ENCODE peak calls at places on chromosomes 2 and 18, in nine cellular contexts. P is breast epithelium, Q is progenitor cell of endocrine pancreas, T is suprapubic skin, A is neural crest cell, D is MCF 10A, B is A673, G is left ventricle myocardium inferior, N is Peyer's patch. M is an unnamed sample.

GRCh38 chr2:48120759-48121242 is 214.5 kb upstream of the FBXO11 start:
- DNase-seq in P (no peak), Q (no peak), T (no peak), A (no peak), D (peak; percentile 55), B (no peak), G (no peak), N (no peak), M (no peak)

GRCh38 chr18:42028232-42028832 is 73.3 kb downstream of the PIK3C3 start:
- DNase-seq in P (no peak), Q (no peak), T (no peak), A (peak; percentile 9), D (peak; percentile 38), B (peak; percentile 56), G (no peak), N (no peak), M (no peak)

GRCh38 chr2:70706026-70706795 is 61.8 kb downstream of the ADD2 start:
- DNase-seq in P (no peak), Q (no peak), T (peak; percentile 69), A (no peak), D (no peak), B (no peak), G (no peak), N (no peak), M (no peak)

GRCh38 chr2:61647044-61647443 is 108.9 kb upstream of the XPO1 start:
- DNase-seq in P (no peak), Q (no peak), T (no peak), A (no peak), D (no peak), B (no peak), G (no peak), N (no peak), M (no peak)

GRCh38 chr2:12824304-12824761 is 107.6 kb downstream of the TRIB2 start:
- DNase-seq in P (no peak), Q (no peak), T (no peak), A (no peak), D (no peak), B (peak; percentile 91), G (peak; percentile 31), N (no peak), M (no peak)

GRCh38 chr2:70104231-70105111 is 17.2 kb downstream of the PCBP1 start:
- DNase-seq in P (no peak), Q (no peak), T (no peak), A (peak; percentile 39), D (no peak), B (peak; percentile 48), G (no peak), N (peak; percentile 73), M (peak; percentile 46)

GRCh38 chr2:236180831-236181453 is 12.8 kb upstream of the GBX2 start:
- DNase-seq in P (no peak), Q (no peak), T (peak; percentile 78), A (peak; percentile 80), D (peak; percentile 75), B (peak; percentile 85), G (no peak), N (no peak), M (no peak)

GRCh38 chr18:58321986-58322385 is 278.0 kb downstream of the NEDD4L start:
- DNase-seq in P (peak; percentile 77), Q (no peak), T (no peak), A (no peak), D (peak; percentile 91), B (peak; percentile 84), G (peak; percentile 41), N (no peak), M (no peak)

GRCh38 chr2:37688771-37689468 is 17.5 kb upstream of the CDC42EP3 start:
- DNase-seq in P (peak; percentile 50), Q (no peak), T (no peak), A (no peak), D (peak; percentile 64), B (no peak), G (no peak), N (no peak), M (peak; percentile 47)

GRCh38 chr2:219844756-219845155 is 217.3 kb downstream of the SLC4A3 start:
- DNase-seq in P (no peak), Q (no peak), T (no peak), A (no peak), D (no peak), B (no peak), G (no peak), N (no peak), M (no peak)

GRCh38 chr18:38032516-38032915 is 466.9 kb upstream of the CELF4 start:
- DNase-seq in P (no peak), Q (no peak), T (no peak), A (no peak), D (peak; percentile 9), B (no peak), G (no peak), N (no peak), M (no peak)

GRCh38 chr2:240136013-240136670 is at the start of gene COPS9:
- DNase-seq in P (peak; percentile 73), Q (peak; percentile 77), T (peak; percentile 92), A (peak; percentile 84), D (peak; percentile 84), B (peak; percentile 91), G (peak; percentile 87), N (peak; percentile 83), M (peak; percentile 77)

GRCh38 chr2:128414946-128415767 is 96.5 kb upstream of the HS6ST1 start:
- DNase-seq in P (no peak), Q (peak; percentile 3), T (peak; percentile 24), A (no peak), D (no peak), B (no peak), G (no peak), N (no peak), M (peak; percentile 9)

GRCh38 chr2:46852124-46852523 is 63.5 kb downstream of the MCFD2 start:
- DNase-seq in P (no peak), Q (no peak), T (no peak), A (no peak), D (no peak), B (no peak), G (no peak), N (no peak), M (no peak)

DNA sequence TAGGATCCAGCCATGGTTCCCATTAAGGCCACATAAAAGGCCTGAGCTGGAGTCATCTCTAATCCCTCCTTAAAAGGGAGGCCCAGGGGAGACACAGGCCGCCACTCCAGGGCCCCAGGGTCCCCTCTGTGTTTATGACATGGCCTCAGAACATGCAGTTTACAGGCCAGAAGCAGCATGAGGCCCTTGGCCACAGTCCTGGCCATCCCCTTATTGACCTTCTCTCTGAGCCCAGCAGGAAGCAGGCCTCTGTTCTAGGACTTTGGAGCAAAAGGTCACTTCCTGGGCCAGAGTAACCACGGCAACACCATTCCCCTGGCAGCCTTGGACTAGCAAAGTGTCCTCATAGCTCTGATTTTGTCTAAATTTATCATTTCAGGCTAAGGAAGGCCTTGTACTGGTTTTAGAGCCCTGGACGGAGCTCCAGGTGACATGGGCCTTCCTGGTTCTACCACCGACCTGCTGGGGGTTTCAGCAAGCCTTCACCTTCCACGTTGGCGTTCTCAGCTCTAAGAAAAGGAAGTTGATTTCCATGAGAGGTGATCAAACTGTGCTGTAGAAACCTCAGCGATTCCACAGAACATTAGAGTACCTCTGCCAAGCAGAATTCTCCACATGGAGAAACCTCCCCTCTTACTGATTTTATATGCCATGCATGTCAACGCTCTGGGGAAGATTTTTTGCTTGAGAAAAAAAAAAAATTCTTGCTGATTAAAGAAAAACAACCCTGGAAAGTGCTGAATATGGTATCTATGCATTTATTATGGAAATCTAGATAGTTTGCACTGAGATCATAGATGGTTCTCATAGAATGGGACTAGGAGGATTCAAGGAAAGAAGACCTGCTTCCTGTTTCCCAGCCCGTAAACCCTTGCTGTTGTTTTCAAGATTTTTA is 53.7 kb downstream of the HS1BP3 start:
- DNase-seq in P (peak; percentile 66), Q (no peak), T (peak; percentile 89), A (no peak), D (no peak), B (no peak), G (peak; percentile 83), N (no peak), M (no peak)
- TF ChIP-seq CTCF in P (no peak), Q (no peak), T (no peak), A (no peak), D (no peak), B (no peak), G (no peak), N (no peak), M (no peak)

DNA sequence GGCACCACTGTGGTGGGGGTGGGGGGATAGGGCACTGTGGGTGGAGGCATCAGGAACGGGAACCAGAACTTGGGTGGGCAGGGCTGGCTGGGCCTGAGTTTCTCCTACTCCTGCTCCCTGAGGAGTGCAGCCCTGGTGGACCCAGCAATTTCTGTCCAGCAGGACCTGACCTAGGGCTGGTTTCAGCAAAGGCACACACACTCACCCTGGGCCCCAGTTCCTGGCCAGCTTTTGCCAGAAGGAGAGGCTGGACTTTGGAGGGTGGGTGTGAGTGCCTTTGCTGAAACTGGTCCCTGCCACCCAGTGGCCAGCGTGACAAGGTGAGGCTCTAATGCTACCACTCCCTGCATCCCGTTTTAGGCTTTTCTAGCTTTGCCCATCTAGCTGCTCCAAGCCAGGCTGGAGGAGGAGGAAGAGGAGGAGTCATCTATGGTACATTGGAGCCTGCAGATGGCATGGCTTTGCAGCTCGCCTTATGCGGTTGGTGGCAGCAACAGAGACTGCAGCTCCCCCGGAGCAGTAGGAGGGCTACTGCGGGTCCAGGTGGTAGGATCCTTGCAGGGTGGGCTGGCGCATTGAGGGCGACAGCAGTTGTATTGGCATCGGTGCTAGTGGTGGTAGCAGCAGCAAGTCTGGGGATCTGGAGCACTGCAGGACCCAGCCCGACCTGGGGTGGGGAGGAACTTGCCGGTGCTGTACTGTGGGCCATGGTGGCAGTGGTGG is 40.4 kb upstream of the IMP4 start:
- DNase-seq in P (no peak), Q (no peak), T (no peak), A (no peak), D (no peak), B (no peak), G (no peak), N (no peak), M (no peak)
- TF ChIP-seq CTCF in P (no peak), Q (no peak), T (no peak), A (no peak), D (no peak), B (no peak), G (no peak), N (no peak), M (no peak)

DNA sequence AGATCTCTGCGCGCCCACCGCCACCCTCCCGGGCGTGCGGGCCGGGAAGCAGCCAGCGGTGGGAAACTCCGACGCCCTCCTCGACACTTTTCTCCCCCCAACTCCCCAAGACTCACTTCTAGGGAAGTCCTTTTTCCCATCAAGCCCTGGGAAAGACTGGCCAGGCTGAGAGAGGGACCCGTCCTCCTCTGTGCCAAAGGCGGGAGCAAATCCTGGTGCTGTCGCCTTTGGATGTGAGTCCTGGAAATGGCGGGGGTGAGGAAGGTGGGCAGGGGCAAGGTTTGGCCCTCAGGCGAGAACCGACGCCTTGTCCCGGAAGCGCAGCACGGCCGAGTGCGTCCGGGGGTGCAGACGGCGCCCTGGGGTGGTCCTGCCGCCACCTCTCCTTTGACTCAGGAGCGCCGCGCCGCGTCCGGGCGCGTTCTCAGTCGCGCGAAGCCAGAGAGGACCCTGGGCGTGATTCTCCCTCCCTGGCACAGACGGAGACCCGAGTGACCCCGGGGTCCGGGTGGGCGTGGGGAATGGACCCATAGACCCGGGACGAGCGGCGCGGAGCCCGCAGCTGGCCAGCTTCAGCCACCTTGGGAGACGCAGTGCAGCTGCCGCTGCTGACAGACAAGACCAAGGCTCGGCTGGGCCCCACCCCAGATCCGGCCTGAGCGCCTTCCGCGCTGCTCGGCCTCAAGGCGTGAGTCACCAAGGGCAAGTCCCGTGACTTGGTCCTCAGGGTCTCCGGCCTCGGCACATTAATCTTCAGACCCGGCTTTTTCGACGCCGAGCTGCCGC is 3.5 kb upstream of the LBX2 start:
- DNase-seq in P (peak; percentile 55), Q (no peak), T (no peak), A (peak; percentile 37), D (no peak), B (no peak), G (peak; percentile 87), N (peak; percentile 67), M (peak; percentile 61)
- TF ChIP-seq CTCF in P (no peak), Q (peak; percentile 38), T (no peak), A (peak; percentile 40), D (no peak), B (no peak), G (peak; percentile 35), N (peak; percentile 29), M (no peak)

GRCh38 chr2:125745514-125745913 is 910.4 kb upstream of the GYPC start:
- DNase-seq in P (no peak), Q (peak; percentile 18), T (no peak), A (peak; percentile 41), D (peak; percentile 67), B (peak; percentile 32), G (no peak), N (no peak), M (no peak)
- TF ChIP-seq CTCF in P (peak; percentile 42), Q (peak; percentile 60), T (no peak), A (peak; percentile 66), D (peak; percentile 55), B (peak; percentile 41), G (peak; percentile 53), N (peak; percentile 39), M (no peak)